ENCODE peak calls at places on chromosome 1, in eight cellular contexts. Q, U, W, M, J, D, K and H are unnamed samples.
A peak's percentile ranks its signal among the peaks of the same experiment; 100 is the strongest.

GRCh38 chr1:207050428-207050767 is 610 bp downstream of the YOD1 start:
- DNase-seq in K (no peak), Q (peak; percentile 72), U (no peak), D (no peak), W (no peak), J (no peak), M (no peak), H (peak; percentile 31)

GRCh38 chr1:163163861-163164582 is 38.7 kb downstream of the RGS5 start:
- DNase-seq in M (peak; percentile 88), U (no peak), D (peak; percentile 34), J (no peak), Q (no peak), K (peak; percentile 6), W (peak; percentile 83), H (no peak)

GRCh38 chr1:240385985-240386978 is 225.7 kb downstream of the GREM2 start:
- DNase-seq in U (peak; percentile 24), K (no peak), D (peak; percentile 94), J (no peak), W (peak; percentile 93), M (peak; percentile 96), Q (no peak), H (no peak)

GRCh38 chr1:24381256-24381655 is 32.3 kb downstream of the STPG1 start:
- DNase-seq in W (no peak), J (no peak), U (no peak), K (no peak), Q (no peak), D (no peak), M (no peak), H (no peak)

GRCh38 chr1:181033128-181033798 is 520 bp upstream of the MR1 start:
- DNase-seq in J (no peak), W (no peak), U (peak; percentile 31), K (peak; percentile 90), M (no peak), Q (no peak), D (peak; percentile 70), H (peak; percentile 54)

GRCh38 chr1:32770741-32771548 is 46.2 kb downstream of the YARS1 start:
- DNase-seq in M (no peak), W (no peak), U (no peak), D (no peak), Q (no peak), K (no peak), J (no peak), H (no peak)

GRCh38 chr1:89148259-89148658 is 22.3 kb upstream of the GBP2 start:
- DNase-seq in W (no peak), Q (no peak), D (no peak), M (no peak), J (no peak), U (no peak), K (no peak), H (no peak)

GRCh38 chr1:154881820-154882535 is 11.9 kb upstream of the KCNN3 start:
- DNase-seq in D (peak; percentile 35), W (no peak), J (no peak), K (no peak), M (no peak), U (no peak), Q (no peak), H (no peak)

GRCh38 chr1:10947181-10947580 is 65.3 kb upstream of the TARDBP start:
- DNase-seq in J (peak; percentile 44), M (no peak), D (no peak), Q (no peak), K (no peak), W (no peak), U (no peak), H (no peak)
- H3K4me2 ChIP-seq in J (no peak overlapping the region), M (no peak overlapping the region), D (no peak overlapping the region), Q (no peak overlapping the region), K (no peak overlapping the region), W (no peak overlapping the region), U (no peak overlapping the region), H (no peak overlapping the region)

DNA sequence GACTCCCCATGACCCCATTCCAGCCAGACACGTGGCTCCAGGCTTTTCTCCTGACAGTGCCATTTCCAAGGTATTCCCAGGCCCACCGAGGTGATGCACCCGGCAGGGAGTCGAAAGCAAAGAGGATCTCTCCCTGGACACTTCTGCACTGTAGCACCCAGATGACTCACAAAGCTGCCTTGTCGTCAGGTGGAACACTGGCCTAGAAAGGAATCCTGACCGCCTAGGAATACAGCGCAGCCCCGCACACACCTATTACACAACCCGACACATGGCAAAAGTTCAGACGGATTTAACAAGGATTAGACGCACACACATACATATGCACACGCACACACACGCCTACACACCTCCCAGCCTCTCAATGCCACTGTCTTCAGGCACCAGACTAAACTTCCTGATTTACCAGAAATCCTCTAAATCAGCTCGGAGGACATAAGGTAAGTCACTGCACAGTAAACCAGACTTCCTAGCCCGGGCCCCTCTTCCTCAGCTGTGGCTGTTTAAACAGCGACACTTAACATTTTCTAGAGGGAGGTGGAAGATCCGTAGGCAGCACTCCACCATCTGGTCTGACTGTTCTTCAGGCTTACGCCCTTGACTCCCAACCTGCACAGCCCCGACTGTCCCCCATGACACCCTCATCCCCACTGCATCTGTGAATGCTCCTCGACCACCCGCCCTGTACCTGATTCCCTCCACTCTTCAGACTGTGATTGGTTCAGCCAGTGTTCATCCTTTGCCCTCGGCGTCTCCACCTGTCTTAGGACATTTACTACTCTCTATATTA is 12.7 kb downstream of the FAM89A start:
- DNase-seq in W (no peak), U (peak; percentile 61), M (no peak), D (no peak), K (no peak), J (no peak), Q (no peak), H (no peak)
- H3K27ac ChIP-seq in W (no peak overlapping the region), U (peak overlapping the region; percentile 44), M (no peak overlapping the region), D (no peak overlapping the region), K (no peak overlapping the region), J (no peak overlapping the region), Q (no peak overlapping the region), H (no peak overlapping the region)

DNA sequence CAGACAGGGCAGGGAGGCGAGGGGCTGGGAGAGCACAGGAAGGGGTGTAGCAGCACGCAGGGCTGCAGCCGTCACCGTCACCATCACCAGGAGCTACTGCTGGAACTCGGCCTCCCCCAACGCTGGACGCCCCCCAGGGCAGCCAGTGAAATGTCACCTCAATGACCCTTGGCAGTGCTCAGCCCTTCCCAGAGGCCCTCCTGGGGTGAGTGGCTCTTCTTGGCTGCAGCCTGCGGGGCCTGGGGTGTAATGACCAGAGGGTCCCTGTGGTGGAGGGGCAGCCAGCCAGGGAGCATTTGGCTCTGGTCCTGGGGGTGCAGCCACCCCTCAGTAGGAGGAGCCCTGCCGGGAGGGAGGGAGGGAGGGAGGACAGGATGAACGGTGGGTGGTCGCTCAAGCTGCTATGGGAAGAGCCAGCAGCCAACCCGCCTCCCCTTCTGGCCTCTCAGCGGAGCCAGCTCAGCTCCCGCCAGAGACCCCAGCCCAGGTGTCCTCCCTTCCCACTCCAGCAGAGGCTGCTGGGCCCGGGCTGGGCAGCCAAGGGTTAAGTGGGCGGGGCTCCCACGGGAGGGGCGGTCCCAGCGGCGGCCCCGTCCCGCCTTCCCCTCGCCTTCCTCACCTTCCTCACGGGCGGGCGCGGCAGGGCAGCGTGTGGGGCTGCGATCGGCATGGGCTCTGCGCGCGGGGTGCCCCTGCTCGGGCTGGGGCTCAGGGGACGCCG is 9.1 kb upstream of the PLCH2 start:
- DNase-seq in U (no peak), K (no peak), Q (peak; percentile 77), D (no peak), M (no peak), W (no peak), J (peak; percentile 91), H (peak; percentile 9)
- H3K4me2 ChIP-seq in U (no peak overlapping the region), K (no peak overlapping the region), Q (peak overlapping the region; percentile 71), D (no peak overlapping the region), M (no peak overlapping the region), W (no peak overlapping the region), J (no peak overlapping the region), H (no peak overlapping the region)

GRCh38 chr1:84409888-84410287 is 11.6 kb downstream of the DNASE2B start:
- DNase-seq in D (no peak), U (no peak), K (no peak), Q (no peak), J (no peak), M (no peak), W (peak; percentile 59), H (no peak)

GRCh38 chr1:84410328-84411107 is 12.2 kb downstream of the DNASE2B start:
- DNase-seq in U (no peak), M (no peak), K (no peak), J (no peak), D (no peak), W (no peak), Q (no peak), H (no peak)

GRCh38 chr1:84412316-84412942 is 14.1 kb downstream of the DNASE2B start:
- DNase-seq in D (peak; percentile 43), W (no peak), Q (no peak), U (no peak), J (no peak), M (peak; percentile 87), K (no peak), H (no peak)

GRCh38 chr1:84415386-84415785 is 17.1 kb downstream of the DNASE2B start:
- DNase-seq in K (no peak), U (no peak), W (peak; percentile 19), D (peak; percentile 44), J (no peak), M (peak; percentile 33), Q (no peak), H (no peak)
- H3K27ac ChIP-seq in K (no peak overlapping the region), U (no peak overlapping the region), W (no peak overlapping the region), D (no peak overlapping the region), J (no peak overlapping the region), M (no peak overlapping the region), Q (no peak overlapping the region), H (no peak overlapping the region)

DNA sequence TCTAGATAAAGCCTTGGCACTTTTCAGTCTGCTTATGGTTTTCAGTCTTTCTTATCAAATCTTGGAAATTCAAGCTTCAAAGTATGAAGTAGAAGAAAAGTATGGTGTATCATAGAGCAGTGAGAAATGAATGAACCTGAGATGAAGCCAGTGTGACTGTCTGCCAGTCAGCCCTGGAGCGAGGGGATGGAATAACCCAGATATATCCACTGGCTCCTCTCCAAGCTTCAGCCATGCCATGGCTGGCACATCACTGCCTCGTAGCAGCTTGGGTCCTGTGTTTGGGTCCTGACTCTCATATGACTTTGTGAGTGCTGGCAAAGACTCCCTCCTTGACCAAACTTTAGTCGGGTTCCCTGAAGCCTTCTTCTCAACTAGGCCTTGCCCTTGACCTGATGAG is 62.6 kb upstream of the PRDX6 start:
- DNase-seq in D (no peak), K (no peak), U (no peak), Q (no peak), J (no peak), W (no peak), M (no peak), H (no peak)
- H3K4me2 ChIP-seq in D (no peak overlapping the region), K (no peak overlapping the region), U (no peak overlapping the region), Q (no peak overlapping the region), J (no peak overlapping the region), W (no peak overlapping the region), M (no peak overlapping the region), H (no peak overlapping the region)

DNA sequence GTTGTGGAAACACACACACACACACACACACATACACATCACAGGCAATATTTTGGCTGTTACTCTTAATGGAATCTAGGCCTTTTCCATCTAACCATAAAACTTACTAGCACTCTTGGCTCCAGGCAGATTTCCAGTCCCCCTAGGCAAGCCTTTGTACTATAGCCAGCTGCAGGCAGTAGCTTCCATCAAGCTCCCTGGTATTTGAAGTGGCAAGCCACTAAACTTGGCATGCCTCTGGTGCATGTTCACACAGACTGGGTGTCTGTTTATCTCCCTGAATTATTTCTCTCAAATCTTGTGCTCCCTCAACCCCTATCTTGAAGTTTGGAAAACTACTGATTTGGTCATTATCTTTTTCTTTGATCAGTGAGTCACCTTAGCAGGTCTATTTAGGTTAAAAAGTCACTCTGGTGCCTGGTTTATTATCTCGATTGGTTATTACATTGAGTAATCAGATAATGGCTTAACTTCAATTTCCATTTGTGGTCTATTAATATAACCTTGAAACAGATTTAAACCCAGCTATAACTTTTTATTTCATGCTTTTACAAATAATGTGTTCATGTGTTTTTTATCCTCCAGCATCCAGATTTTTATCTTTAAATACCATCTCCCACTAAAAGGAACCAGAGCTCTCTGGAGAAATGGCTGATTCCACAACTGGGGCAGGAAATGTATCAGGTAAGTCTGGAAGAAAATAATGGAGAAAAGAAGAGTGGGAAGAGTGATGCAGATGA is 2.7 kb upstream of the RBM15 start:
- DNase-seq in W (peak; percentile 27), M (no peak), U (no peak), D (peak; percentile 32), J (peak; percentile 12), K (no peak), Q (no peak), H (peak; percentile 53)
- H3K27ac ChIP-seq in W (no peak overlapping the region), M (no peak overlapping the region), U (peak overlapping the region; percentile 94), D (no peak overlapping the region), J (peak overlapping the region; percentile 98), K (no peak overlapping the region), Q (no peak overlapping the region), H (no peak overlapping the region)